ENCODE peak calls at places on chromosomes 7 and 10, in seven cellular contexts. One of them, this sample, is unnamed.

GRCh38 chr7:43585521-43585920 is 2.6 kb downstream of the STK17A start:
- DNase-seq in GM12878: no peak
- DNase-seq in HCT116: no peak
- DNase-seq in H1: no peak
- DNase-seq in K562: no peak
- DNase-seq in HepG2: peak; percentile 43
- DNase-seq in SK-N-SH: no peak
- DNase-seq in this sample: peak; percentile 68

GRCh38 chr10:52334595-52334994 is 20.5 kb downstream of the DKK1 start:
- DNase-seq in GM12878: no peak
- DNase-seq in HCT116: no peak
- DNase-seq in H1: no peak
- DNase-seq in K562: no peak
- DNase-seq in HepG2: peak; percentile 57
- DNase-seq in SK-N-SH: no peak
- DNase-seq in this sample: no peak

GRCh38 chr10:98106531-98106930 is 27.9 kb upstream of the R3HCC1L start:
- DNase-seq in GM12878: no peak
- DNase-seq in HCT116: no peak
- DNase-seq in H1: no peak
- DNase-seq in K562: no peak
- DNase-seq in HepG2: no peak
- DNase-seq in SK-N-SH: no peak
- DNase-seq in this sample: no peak

GRCh38 chr10:71007516-71007915 is 119.2 kb upstream of the PCBD1 start:
- DNase-seq in GM12878: no peak
- DNase-seq in HCT116: no peak
- DNase-seq in H1: no peak
- DNase-seq in K562: no peak
- DNase-seq in HepG2: no peak
- DNase-seq in SK-N-SH: no peak
- DNase-seq in this sample: no peak

GRCh38 chr7:29449569-29450260 is 113.9 kb upstream of the PRR15 start:
- DNase-seq in GM12878: no peak
- DNase-seq in HCT116: no peak
- DNase-seq in H1: no peak
- DNase-seq in K562: no peak
- DNase-seq in HepG2: peak; percentile 66
- DNase-seq in SK-N-SH: no peak
- DNase-seq in this sample: peak; percentile 52

GRCh38 chr10:8306685-8307364 is 252.3 kb downstream of the GATA3 start:
- DNase-seq in GM12878: no peak
- DNase-seq in HCT116: no peak
- DNase-seq in H1: no peak
- DNase-seq in K562: no peak
- DNase-seq in HepG2: no peak
- DNase-seq in SK-N-SH: no peak
- DNase-seq in this sample: no peak

GRCh38 chr10:100739516-100740368 is 5.6 kb upstream of the PAX2 start:
- DNase-seq in GM12878: no peak
- DNase-seq in HCT116: no peak
- DNase-seq in H1: peak; percentile 77
- DNase-seq in K562: no peak
- DNase-seq in HepG2: peak; percentile 41
- DNase-seq in SK-N-SH: peak; percentile 53
- DNase-seq in this sample: no peak

GRCh38 chr10:85857791-85858190 is 508.8 kb downstream of the GRID1 start:
- DNase-seq in GM12878: no peak
- DNase-seq in HCT116: no peak
- DNase-seq in H1: no peak
- DNase-seq in K562: no peak
- DNase-seq in HepG2: no peak
- DNase-seq in SK-N-SH: no peak
- DNase-seq in this sample: no peak

GRCh38 chr7:132247995-132248618 is 328.2 kb downstream of the PLXNA4 start:
- DNase-seq in GM12878: no peak
- DNase-seq in HCT116: no peak
- DNase-seq in H1: no peak
- DNase-seq in K562: no peak
- DNase-seq in HepG2: no peak
- DNase-seq in SK-N-SH: no peak
- DNase-seq in this sample: no peak

GRCh38 chr10:116490028-116490662 is 55.6 kb upstream of the PNLIP start:
- DNase-seq in GM12878: no peak
- DNase-seq in HCT116: peak; percentile 28
- DNase-seq in H1: no peak
- DNase-seq in K562: peak; percentile 26
- DNase-seq in HepG2: peak; percentile 5
- DNase-seq in SK-N-SH: peak; percentile 47
- DNase-seq in this sample: no peak

GRCh38 chr7:141709749-141710148 is 1.6 kb downstream of the WEE2 start:
- DNase-seq in GM12878: no peak
- DNase-seq in HCT116: no peak
- DNase-seq in H1: no peak
- DNase-seq in K562: no peak
- DNase-seq in HepG2: no peak
- DNase-seq in SK-N-SH: no peak
- DNase-seq in this sample: no peak

GRCh38 chr10:79005126-79005820 is 63.5 kb upstream of the ZMIZ1 start:
- DNase-seq in GM12878: no peak
- DNase-seq in HCT116: no peak
- DNase-seq in H1: no peak
- DNase-seq in K562: no peak
- DNase-seq in HepG2: no peak
- DNase-seq in SK-N-SH: no peak
- DNase-seq in this sample: no peak

GRCh38 chr7:156029460-156030007 is 217.3 kb upstream of the SHH start:
- DNase-seq in GM12878: no peak
- DNase-seq in HCT116: no peak
- DNase-seq in H1: peak; percentile 14
- DNase-seq in K562: no peak
- DNase-seq in HepG2: no peak
- DNase-seq in SK-N-SH: no peak
- DNase-seq in this sample: no peak

DNA sequence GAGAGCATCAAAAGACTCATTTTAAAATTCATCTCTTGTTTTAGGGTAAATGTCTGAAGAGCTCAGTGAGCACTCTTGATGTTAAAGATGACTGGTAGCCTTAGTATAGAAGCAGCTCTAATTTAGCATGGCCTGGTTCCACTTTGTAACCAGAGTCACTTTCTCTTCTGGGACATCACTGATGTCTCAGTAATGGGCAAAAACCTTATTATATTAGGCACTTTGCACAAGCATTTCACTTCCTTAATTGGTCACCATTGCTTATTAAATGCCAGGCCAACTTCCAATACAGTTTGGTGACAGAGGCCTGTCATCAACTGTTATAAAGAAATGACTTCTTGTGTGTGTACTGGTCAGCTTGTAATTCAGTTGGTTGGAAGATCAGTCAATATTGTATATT is 53.0 kb downstream of the STEAP1B start:
- DNase-seq in GM12878: no peak
- DNase-seq in HCT116: no peak
- DNase-seq in H1: no peak
- DNase-seq in K562: no peak
- DNase-seq in HepG2: no peak
- DNase-seq in SK-N-SH: no peak
- DNase-seq in this sample: no peak
- TF ChIP-seq JUND in GM12878: no peak
- TF ChIP-seq JUND in HCT116: no peak
- TF ChIP-seq JUND in H1: no peak
- TF ChIP-seq JUND in K562: no peak
- TF ChIP-seq JUND in HepG2: no peak
- TF ChIP-seq JUND in SK-N-SH: no peak
- TF ChIP-seq JUND in this sample: no peak

DNA sequence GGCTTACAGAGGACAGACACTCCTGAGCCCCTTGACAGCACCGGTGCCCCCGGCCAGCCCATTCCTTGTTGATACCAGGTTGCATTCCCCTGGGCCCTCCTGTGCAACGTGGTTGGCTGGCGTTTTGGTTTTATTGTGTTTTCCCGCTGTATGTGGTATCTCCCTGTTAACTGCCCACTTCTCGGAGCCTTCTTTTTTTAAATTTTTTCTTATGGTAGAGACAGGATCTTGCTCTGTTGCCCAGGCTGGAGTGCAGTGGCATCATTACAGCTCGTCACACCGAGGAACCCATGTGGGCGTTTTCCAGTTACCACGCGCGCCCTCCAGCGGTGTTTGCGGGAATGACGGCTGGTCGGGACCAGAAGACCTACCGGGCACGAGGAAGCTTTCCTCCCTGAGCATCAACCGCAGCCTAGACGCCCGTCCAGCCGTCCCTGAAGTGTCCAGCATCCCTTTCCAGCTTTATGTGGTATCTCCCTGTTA is 16.9 kb upstream of the ZFAND2A start:
- DNase-seq in GM12878: peak; percentile 15
- DNase-seq in HCT116: peak; percentile 72
- DNase-seq in H1: peak; percentile 97
- DNase-seq in K562: peak; percentile 81
- DNase-seq in HepG2: peak; percentile 39
- DNase-seq in SK-N-SH: peak; percentile 83
- DNase-seq in this sample: peak; percentile 49
- TF ChIP-seq JUND in GM12878: no peak
- TF ChIP-seq JUND in HCT116: no peak
- TF ChIP-seq JUND in H1: no peak
- TF ChIP-seq JUND in K562: peak; percentile 29
- TF ChIP-seq JUND in HepG2: no peak
- TF ChIP-seq JUND in SK-N-SH: no peak
- TF ChIP-seq JUND in this sample: no peak

GRCh38 chr7:149772821-149773425 is 465 bp downstream of the ZNF467 start:
- DNase-seq in GM12878: no peak
- DNase-seq in HCT116: no peak
- DNase-seq in H1: peak; percentile 81
- DNase-seq in K562: peak; percentile 82
- DNase-seq in HepG2: no peak
- DNase-seq in SK-N-SH: no peak
- DNase-seq in this sample: peak; percentile 76
- TF ChIP-seq JUND in GM12878: no peak
- TF ChIP-seq JUND in HCT116: no peak
- TF ChIP-seq JUND in H1: no peak
- TF ChIP-seq JUND in K562: no peak
- TF ChIP-seq JUND in HepG2: no peak
- TF ChIP-seq JUND in SK-N-SH: no peak
- TF ChIP-seq JUND in this sample: no peak

GRCh38 chr10:65796472-65796871 is 1129.4 kb upstream of the LRRTM3 start:
- DNase-seq in GM12878: no peak
- DNase-seq in HCT116: no peak
- DNase-seq in H1: no peak
- DNase-seq in K562: no peak
- DNase-seq in HepG2: no peak
- DNase-seq in SK-N-SH: no peak
- DNase-seq in this sample: no peak
- TF ChIP-seq JUND in GM12878: no peak
- TF ChIP-seq JUND in HCT116: no peak
- TF ChIP-seq JUND in H1: no peak
- TF ChIP-seq JUND in K562: no peak
- TF ChIP-seq JUND in HepG2: no peak
- TF ChIP-seq JUND in SK-N-SH: no peak
- TF ChIP-seq JUND in this sample: no peak